ENCODE peak calls at places on chromosomes 13 and 19, in five cellular contexts. One of them, this sample, is unnamed.

GRCh38 chr19:54969647-54970046 is 3.5 kb downstream of the NLRP2 start:
- DNase-seq in SK-N-SH: no peak
- DNase-seq in A549: no peak
- DNase-seq in GM12878: no peak
- DNase-seq in IMR-90: no peak
- DNase-seq in this sample: no peak

GRCh38 chr13:46860734-46861133 is 36.1 kb downstream of the HTR2A start:
- DNase-seq in SK-N-SH: peak
- DNase-seq in A549: no peak
- DNase-seq in GM12878: no peak
- DNase-seq in IMR-90: no peak
- DNase-seq in this sample: no peak

GRCh38 chr19:50275577-50276368 is 53.4 kb downstream of the KCNC3 start:
- DNase-seq in SK-N-SH: no peak
- DNase-seq in A549: no peak
- DNase-seq in GM12878: no peak
- DNase-seq in IMR-90: no peak
- DNase-seq in this sample: no peak

GRCh38 chr19:32318884-32319520 is 26.4 kb upstream of the ZNF507 start:
- DNase-seq in SK-N-SH: peak
- DNase-seq in A549: peak
- DNase-seq in GM12878: no peak
- DNase-seq in IMR-90: no peak
- DNase-seq in this sample: peak

GRCh38 chr19:45179063-45179847 is 671 bp downstream of the BLOC1S3 start:
- DNase-seq in SK-N-SH: peak
- DNase-seq in A549: no peak
- DNase-seq in GM12878: no peak
- DNase-seq in IMR-90: peak
- DNase-seq in this sample: peak

GRCh38 chr19:55251296-55252081 is 7.3 kb downstream of the PPP6R1 start:
- DNase-seq in SK-N-SH: peak
- DNase-seq in A549: no peak
- DNase-seq in GM12878: no peak
- DNase-seq in IMR-90: peak
- DNase-seq in this sample: no peak

GRCh38 chr13:25980255-25980654 is 71.6 kb downstream of the SHISA2 start:
- DNase-seq in SK-N-SH: peak
- DNase-seq in A549: no peak
- DNase-seq in GM12878: no peak
- DNase-seq in IMR-90: peak
- DNase-seq in this sample: peak

GRCh38 chr19:8306235-8307054 is 1.7 kb downstream of the CD320 start:
- DNase-seq in SK-N-SH: no peak
- DNase-seq in A549: no peak
- DNase-seq in GM12878: no peak
- DNase-seq in IMR-90: no peak
- DNase-seq in this sample: peak

GRCh38 chr13:35190241-35190640 is 248.2 kb downstream of the NBEA start:
- DNase-seq in SK-N-SH: no peak
- DNase-seq in A549: no peak
- DNase-seq in GM12878: no peak
- DNase-seq in IMR-90: no peak
- DNase-seq in this sample: no peak

GRCh38 chr19:53892981-53893325 is 11.0 kb downstream of the PRKCG start:
- DNase-seq in SK-N-SH: peak
- DNase-seq in A549: no peak
- DNase-seq in GM12878: no peak
- DNase-seq in IMR-90: no peak
- DNase-seq in this sample: peak

GRCh38 chr13:43744630-43745029 is 42.1 kb downstream of the ENOX1 start:
- DNase-seq in SK-N-SH: no peak
- DNase-seq in A549: no peak
- DNase-seq in GM12878: no peak
- DNase-seq in IMR-90: peak
- DNase-seq in this sample: no peak

GRCh38 chr19:46466536-46467199 is 4.7 kb downstream of the PNMA8A start:
- DNase-seq in SK-N-SH: no peak
- DNase-seq in A549: no peak
- DNase-seq in GM12878: peak
- DNase-seq in IMR-90: peak
- DNase-seq in this sample: no peak

GRCh38 chr19:14048439-14049153 is 13.3 kb downstream of the PALM3 start:
- DNase-seq in SK-N-SH: peak
- DNase-seq in A549: peak
- DNase-seq in GM12878: no peak
- DNase-seq in IMR-90: no peak
- DNase-seq in this sample: peak

GRCh38 chr13:86464193-86464592 is 665.0 kb upstream of the SLITRK6 start:
- DNase-seq in SK-N-SH: peak
- DNase-seq in A549: no peak
- DNase-seq in GM12878: no peak
- DNase-seq in IMR-90: no peak
- DNase-seq in this sample: no peak

GRCh38 chr13:58134012-58134411 is 502.5 kb downstream of the PCDH17 start:
- DNase-seq in SK-N-SH: no peak
- DNase-seq in A549: no peak
- DNase-seq in GM12878: no peak
- DNase-seq in IMR-90: no peak
- DNase-seq in this sample: no peak

GRCh38 chr19:2355168-2356035 is 4.7 kb upstream of the TMPRSS9 start:
- DNase-seq in SK-N-SH: no peak
- DNase-seq in A549: no peak
- DNase-seq in GM12878: no peak
- DNase-seq in IMR-90: no peak
- DNase-seq in this sample: no peak

GRCh38 chr19:14361824-14362223 is 19.4 kb upstream of the ADGRE5 start:
- DNase-seq in SK-N-SH: peak
- DNase-seq in A549: no peak
- DNase-seq in GM12878: no peak
- DNase-seq in IMR-90: no peak
- DNase-seq in this sample: peak

GRCh38 chr13:43054803-43055802 is 31.7 kb downstream of the DNAJC15 start:
- DNase-seq in SK-N-SH: no peak
- DNase-seq in A549: no peak
- DNase-seq in GM12878: no peak
- DNase-seq in IMR-90: peak
- DNase-seq in this sample: no peak

GRCh38 chr13:67408823-67409222 is 178.7 kb upstream of the PCDH9 start:
- DNase-seq in SK-N-SH: no peak
- DNase-seq in A549: no peak
- DNase-seq in GM12878: no peak
- DNase-seq in IMR-90: no peak
- DNase-seq in this sample: no peak

GRCh38 chr19:7748171-7748570 is 837 bp upstream of the CD209 start:
- DNase-seq in SK-N-SH: no peak
- DNase-seq in A549: no peak
- DNase-seq in GM12878: no peak
- DNase-seq in IMR-90: no peak
- DNase-seq in this sample: no peak

GRCh38 chr13:76440568-76440967 is 445.6 kb downstream of the KCTD12 start:
- DNase-seq in SK-N-SH: no peak
- DNase-seq in A549: no peak
- DNase-seq in GM12878: peak
- DNase-seq in IMR-90: no peak
- DNase-seq in this sample: no peak

GRCh38 chr13:29159871-29160270 is 339.7 kb downstream of the MTUS2 start:
- DNase-seq in SK-N-SH: no peak
- DNase-seq in A549: no peak
- DNase-seq in GM12878: no peak
- DNase-seq in IMR-90: no peak
- DNase-seq in this sample: no peak

GRCh38 chr19:4541114-4541805 is 1.4 kb upstream of the LRG1 start:
- DNase-seq in SK-N-SH: no peak
- DNase-seq in A549: no peak
- DNase-seq in GM12878: no peak
- DNase-seq in IMR-90: no peak
- DNase-seq in this sample: no peak

GRCh38 chr19:55688422-55689218 is 13.6 kb downstream of the EPN1 start:
- DNase-seq in SK-N-SH: no peak
- DNase-seq in A549: no peak
- DNase-seq in GM12878: no peak
- DNase-seq in IMR-90: no peak
- DNase-seq in this sample: peak

GRCh38 chr13:39266426-39266825 is 228.2 kb downstream of the NHLRC3 start:
- DNase-seq in SK-N-SH: no peak
- DNase-seq in A549: no peak
- DNase-seq in GM12878: no peak
- DNase-seq in IMR-90: no peak
- DNase-seq in this sample: no peak

GRCh38 chr13:79246575-79246949 is 159.5 kb downstream of the RBM26 start:
- DNase-seq in SK-N-SH: no peak
- DNase-seq in A549: no peak
- DNase-seq in GM12878: no peak
- DNase-seq in IMR-90: no peak
- DNase-seq in this sample: no peak

GRCh38 chr13:41411536-41411935 is 45.8 kb upstream of the RGCC start:
- DNase-seq in SK-N-SH: no peak
- DNase-seq in A549: no peak
- DNase-seq in GM12878: no peak
- DNase-seq in IMR-90: peak
- DNase-seq in this sample: no peak

GRCh38 chr19:42473686-42474085 is 30.9 kb upstream of the CXCL17 start:
- DNase-seq in SK-N-SH: no peak
- DNase-seq in A549: no peak
- DNase-seq in GM12878: no peak
- DNase-seq in IMR-90: no peak
- DNase-seq in this sample: no peak

GRCh38 chr19:47122359-47123335 is 8.0 kb upstream of the SAE1 start:
- DNase-seq in SK-N-SH: no peak
- DNase-seq in A549: no peak
- DNase-seq in GM12878: no peak
- DNase-seq in IMR-90: peak
- DNase-seq in this sample: no peak

GRCh38 chr13:36282818-36283432 is 14.7 kb downstream of the CCDC169 start:
- DNase-seq in SK-N-SH: peak
- DNase-seq in A549: peak
- DNase-seq in GM12878: no peak
- DNase-seq in IMR-90: peak
- DNase-seq in this sample: peak

GRCh38 chr19:42275103-42275502 is 6.1 kb downstream of the CIC start:
- DNase-seq in SK-N-SH: no peak
- DNase-seq in A549: no peak
- DNase-seq in GM12878: no peak
- DNase-seq in IMR-90: no peak
- DNase-seq in this sample: no peak

GRCh38 chr13:31355001-31355400 is 155.2 kb downstream of the B3GLCT start:
- DNase-seq in SK-N-SH: no peak
- DNase-seq in A549: no peak
- DNase-seq in GM12878: no peak
- DNase-seq in IMR-90: no peak
- DNase-seq in this sample: no peak

GRCh38 chr13:102197193-102197592 is 204.7 kb downstream of the FGF14 start:
- DNase-seq in SK-N-SH: no peak
- DNase-seq in A549: no peak
- DNase-seq in GM12878: no peak
- DNase-seq in IMR-90: peak
- DNase-seq in this sample: no peak

GRCh38 chr13:98563071-98563470 is 13.8 kb downstream of the STK24 start:
- DNase-seq in SK-N-SH: no peak
- DNase-seq in A549: no peak
- DNase-seq in GM12878: no peak
- DNase-seq in IMR-90: no peak
- DNase-seq in this sample: no peak

GRCh38 chr19:46731007-46731501 is 14.1 kb upstream of the PRKD2 start:
- DNase-seq in SK-N-SH: no peak
- DNase-seq in A549: peak
- DNase-seq in GM12878: no peak
- DNase-seq in IMR-90: peak
- DNase-seq in this sample: peak

GRCh38 chr19:53868091-53868891 is 608 bp downstream of the MYADM start:
- DNase-seq in SK-N-SH: peak
- DNase-seq in A549: peak
- DNase-seq in GM12878: no peak
- DNase-seq in IMR-90: peak
- DNase-seq in this sample: peak

GRCh38 chr13:110307697-110308376 is 753 bp downstream of the COL4A2 start:
- DNase-seq in SK-N-SH: no peak
- DNase-seq in A549: no peak
- DNase-seq in GM12878: no peak
- DNase-seq in IMR-90: peak
- DNase-seq in this sample: no peak
- H3K4me3 ChIP-seq in SK-N-SH: peak
- H3K4me3 ChIP-seq in A549: peak
- H3K4me3 ChIP-seq in GM12878: no peak
- H3K4me3 ChIP-seq in IMR-90: peak
- H3K4me3 ChIP-seq in this sample: no peak

GRCh38 chr19:6324757-6325156 is 8.7 kb downstream of the ACER1 start:
- DNase-seq in SK-N-SH: no peak
- DNase-seq in A549: no peak
- DNase-seq in GM12878: no peak
- DNase-seq in IMR-90: no peak
- DNase-seq in this sample: no peak
- TF ChIP-seq RCOR1 in SK-N-SH: no peak
- TF ChIP-seq RCOR1 in A549: no peak
- TF ChIP-seq RCOR1 in GM12878: no peak
- TF ChIP-seq RCOR1 in IMR-90: no peak
- TF ChIP-seq RCOR1 in this sample: no peak

GRCh38 chr19:18604820-18605159 is 1.8 kb downstream of the CRLF1 start:
- DNase-seq in SK-N-SH: peak
- DNase-seq in A549: no peak
- DNase-seq in GM12878: no peak
- DNase-seq in IMR-90: no peak
- DNase-seq in this sample: no peak
- H3K4me3 ChIP-seq in SK-N-SH: no peak
- H3K4me3 ChIP-seq in A549: no peak
- H3K4me3 ChIP-seq in GM12878: no peak
- H3K4me3 ChIP-seq in IMR-90: no peak
- H3K4me3 ChIP-seq in this sample: no peak

DNA sequence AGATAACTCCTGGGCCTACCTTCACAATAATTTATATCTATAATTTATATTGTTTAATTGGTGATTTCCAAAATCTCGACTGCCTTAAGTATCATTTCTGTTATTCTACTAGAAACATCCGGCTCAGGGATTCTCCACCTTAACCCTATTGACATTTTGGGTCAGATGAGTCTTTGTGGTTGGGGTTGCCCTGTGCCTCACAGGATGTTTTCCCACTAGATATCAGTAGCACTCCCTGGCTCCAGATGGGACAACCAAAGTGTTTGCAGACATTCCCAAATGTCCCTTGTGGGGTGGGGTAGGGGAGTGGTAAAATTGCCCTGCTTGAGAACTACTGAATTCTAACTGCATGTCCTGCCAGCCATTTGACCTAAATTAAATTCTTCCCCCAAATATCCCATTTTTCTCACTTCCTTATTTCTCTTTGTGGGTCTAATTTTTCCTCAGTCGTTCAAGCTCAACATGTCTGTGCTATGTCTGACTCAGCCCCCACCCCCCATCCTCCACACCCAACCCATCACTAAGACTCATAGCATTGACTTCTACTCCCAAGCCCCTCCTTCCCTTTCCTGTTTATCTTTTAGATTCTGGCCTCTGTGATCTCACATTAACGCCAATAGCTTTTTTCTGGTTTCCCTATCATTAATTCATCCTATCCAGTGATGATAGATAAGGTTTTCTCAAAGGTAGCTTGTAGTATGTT is 545.1 kb downstream of the EFNB2 start:
- DNase-seq in SK-N-SH: no peak
- DNase-seq in A549: no peak
- DNase-seq in GM12878: no peak
- DNase-seq in IMR-90: peak
- DNase-seq in this sample: no peak
- TF ChIP-seq RCOR1 in SK-N-SH: no peak
- TF ChIP-seq RCOR1 in A549: no peak
- TF ChIP-seq RCOR1 in GM12878: no peak
- TF ChIP-seq RCOR1 in IMR-90: no peak
- TF ChIP-seq RCOR1 in this sample: no peak

This sample was measured in K562.